ENCODE peak calls at places on chromosomes 13 and 19, in nine cellular contexts. J is stimulated activated CD4-positive, alpha-beta T cell treated with anti-CD3 and anti-CD28 coated beads, Interleukin-15, amount 100 ng/mL, for 1 hour; H is activated T-helper 1 cell treated with anti-CD3 and anti-CD28 coated beads, Interleukin-2, amount 50 U/mL, for 16 hours; N is dermis blood vessel endothelial cell; B is NCI-H460; I is NCI-H510A treated with DMSO at 0.1 percent for 48 hours; F is EL; Y is iPS-NIHi11; R is cardiac muscle cell. L is an unnamed sample.

GRCh38 chr13:50684366-50684765 is 159.1 kb downstream of the DLEU7 start:
- DNase-seq in J (no peak), H (no peak), N (peak; percentile 76), B (no peak), I (no peak), F (no peak), Y (no peak), R (no peak), L (no peak)

GRCh38 chr19:33704271-33704670 is 82.5 kb downstream of the CHST8 start:
- DNase-seq in J (no peak), H (no peak), N (no peak), B (no peak), I (no peak), F (no peak), Y (no peak), R (no peak), L (no peak)

GRCh38 chr19:4831351-4832340 is at the start of gene TICAM1:
- DNase-seq in J (peak; percentile 74), H (peak; percentile 79), N (peak; percentile 74), B (peak; percentile 30), I (peak; percentile 40), F (peak; percentile 69), Y (peak; percentile 71), R (peak; percentile 70), L (peak; percentile 55)

GRCh38 chr19:55441692-55442321 is 1.3 kb downstream of the SHISA7 start:
- DNase-seq in J (no peak), H (no peak), N (no peak), B (no peak), I (no peak), F (no peak), Y (peak; percentile 91), R (no peak), L (no peak)

GRCh38 chr19:39397360-39398296 is 6.5 kb downstream of the MED29 start:
- DNase-seq in J (peak; percentile 94), H (peak; percentile 87), N (peak; percentile 91), B (peak; percentile 86), I (peak; percentile 73), F (peak; percentile 82), Y (peak; percentile 85), R (peak; percentile 91), L (peak; percentile 96)

GRCh38 chr19:3837332-3837731 is 31.5 kb downstream of the ZFR2 start:
- DNase-seq in J (no peak), H (no peak), N (no peak), B (no peak), I (no peak), F (no peak), Y (no peak), R (no peak), L (no peak)

GRCh38 chr19:46287585-46287984 is 9.3 kb upstream of the HIF3A start:
- DNase-seq in J (no peak), H (no peak), N (peak; percentile 75), B (no peak), I (no peak), F (no peak), Y (no peak), R (peak; percentile 36), L (no peak)

GRCh38 chr13:79995334-79995733 is 345.6 kb downstream of the SPRY2 start:
- DNase-seq in J (no peak), H (no peak), N (peak; percentile 70), B (peak; percentile 58), I (no peak), F (peak; percentile 82), Y (no peak), R (peak; percentile 67), L (no peak)

GRCh38 chr13:44393391-44393790 is 19.8 kb downstream of the SERP2 start:
- DNase-seq in J (no peak), H (no peak), N (peak; percentile 11), B (no peak), I (no peak), F (no peak), Y (no peak), R (no peak), L (no peak)

GRCh38 chr19:4711211-4711610 is 12.4 kb downstream of the DPP9 start:
- DNase-seq in J (no peak), H (no peak), N (no peak), B (no peak), I (no peak), F (no peak), Y (no peak), R (no peak), L (no peak)

GRCh38 chr19:29810504-29810871 is 1.3 kb upstream of the CCNE1 start:
- DNase-seq in J (no peak), H (no peak), N (no peak), B (no peak), I (no peak), F (peak; percentile 22), Y (no peak), R (no peak), L (no peak)

GRCh38 chr19:54882758-54883157 is 8.7 kb downstream of the FCAR start:
- DNase-seq in J (no peak), H (no peak), N (no peak), B (no peak), I (no peak), F (no peak), Y (no peak), R (no peak), L (no peak)

GRCh38 chr19:35264281-35265125 is 4.3 kb upstream of the USF2 start:
- DNase-seq in J (no peak), H (no peak), N (no peak), B (no peak), I (no peak), F (no peak), Y (no peak), R (no peak), L (no peak)

GRCh38 chr19:39264306-39265290 is 3.6 kb upstream of the IFNL2 start:
- DNase-seq in J (no peak), H (no peak), N (peak; percentile 13), B (no peak), I (no peak), F (no peak), Y (peak; percentile 67), R (peak; percentile 29), L (no peak)

GRCh38 chr19:3073931-3074595 is 11.8 kb upstream of the TLE5 start:
- DNase-seq in J (no peak), H (no peak), N (peak; percentile 35), B (no peak), I (no peak), F (no peak), Y (no peak), R (peak; percentile 45), L (no peak)

GRCh38 chr19:17103177-17103576 is 27.6 kb downstream of the MYO9B start:
- DNase-seq in J (no peak), H (no peak), N (peak; percentile 69), B (no peak), I (no peak), F (peak; percentile 60), Y (peak; percentile 50), R (peak; percentile 59), L (no peak)

GRCh38 chr19:10420444-10421239 is at the start of gene PDE4A:
- DNase-seq in J (peak; percentile 37), H (no peak), N (peak; percentile 64), B (no peak), I (peak; percentile 42), F (peak; percentile 50), Y (peak; percentile 53), R (peak; percentile 49), L (peak; percentile 50)

GRCh38 chr13:61002686-61003085 is 413.0 kb downstream of the PCDH20 start:
- DNase-seq in J (no peak), H (no peak), N (no peak), B (no peak), I (no peak), F (no peak), Y (no peak), R (no peak), L (no peak)

L was measured in activated CD4-positive, CD25-positive, alpha-beta regulatory T cell.